ENCODE peak calls at places on chromosomes 11 and 22, in six cellular contexts. G, X, V, C, R and F are unnamed samples.
A peak's percentile ranks its signal among the peaks of the same experiment; 100 is the strongest.

GRCh38 chr11:1760351-1761109 is 3.2 kb downstream of the CTSD start:
- DNase-seq in G (no peak), X (no peak), V (peak; percentile 56), C (no peak), R (peak; percentile 89), F (no peak)

GRCh38 chr11:96706761-96707160 is 316.9 kb downstream of the JRKL start:
- DNase-seq in G (no peak), X (no peak), V (no peak), C (no peak), R (no peak), F (no peak)

GRCh38 chr22:37782340-37783168 is 25.2 kb upstream of the GCAT start:
- DNase-seq in G (no peak), X (no peak), V (no peak), C (no peak), R (no peak), F (no peak)

GRCh38 chr11:122453586-122453985 is 201.9 kb upstream of the UBASH3B start:
- DNase-seq in G (no peak), X (no peak), V (no peak), C (no peak), R (no peak), F (no peak)

GRCh38 chr11:18384157-18384641 is 10.2 kb upstream of the LDHA start:
- DNase-seq in G (peak; percentile 65), X (peak; percentile 81), V (peak; percentile 66), C (peak; percentile 87), R (peak; percentile 48), F (peak; percentile 38)

GRCh38 chr22:39997939-39998726 is 3.4 kb downstream of the FAM83F start:
- DNase-seq in G (no peak), X (peak; percentile 81), V (peak; percentile 91), C (peak; percentile 12), R (peak; percentile 35), F (no peak)

GRCh38 chr11:73350908-73351636 is 25.1 kb upstream of the RELT start:
- DNase-seq in G (no peak), X (no peak), V (peak; percentile 67), C (peak; percentile 90), R (peak; percentile 46), F (peak; percentile 57)

GRCh38 chr22:24011735-24012068 is 598 bp downstream of the CABIN1 start:
- DNase-seq in G (no peak), X (no peak), V (no peak), C (peak; percentile 28), R (no peak), F (no peak)

GRCh38 chr22:26066534-26066933 is 102.7 kb upstream of the SEZ6L start:
- DNase-seq in G (no peak), X (no peak), V (peak; percentile 40), C (no peak), R (no peak), F (no peak)

GRCh38 chr11:59802639-59803176 is 7.9 kb downstream of the MRPL16 start:
- DNase-seq in G (no peak), X (no peak), V (peak; percentile 41), C (peak; percentile 86), R (no peak), F (no peak)

GRCh38 chr11:114279778-114280532 is 16.2 kb upstream of the NNMT start:
- DNase-seq in G (no peak), X (no peak), V (no peak), C (peak; percentile 76), R (no peak), F (no peak)

GRCh38 chr11:67372993-67373915 is at the start of gene CLCF1:
- DNase-seq in G (no peak), X (peak; percentile 71), V (peak; percentile 53), C (peak; percentile 82), R (peak; percentile 69), F (peak; percentile 63)

GRCh38 chr22:47207846-47208554 is 445.6 kb downstream of the TBC1D22A start:
- DNase-seq in G (no peak), X (peak; percentile 10), V (peak; percentile 10), C (no peak), R (no peak), F (no peak)

GRCh38 chr11:19316434-19316833 is 75.7 kb upstream of the E2F8 start:
- DNase-seq in G (no peak), X (no peak), V (peak; percentile 30), C (no peak), R (peak; percentile 53), F (no peak)

GRCh38 chr11:125132071-125132470 is 20.6 kb upstream of the TMEM218 start:
- DNase-seq in G (no peak), X (no peak), V (no peak), C (no peak), R (no peak), F (no peak)

GRCh38 chr11:70901951-70902521 is 350.3 kb downstream of the SHANK2 start:
- DNase-seq in G (no peak), X (peak; percentile 40), V (peak; percentile 30), C (no peak), R (no peak), F (no peak)

GRCh38 chr11:75233688-75234295 is 6.8 kb upstream of the TPBGL start:
- DNase-seq in G (no peak), X (no peak), V (peak; percentile 46), C (peak; percentile 69), R (no peak), F (peak; percentile 16)

GRCh38 chr11:15826826-15827225 is 529.5 kb downstream of the SOX6 start:
- DNase-seq in G (no peak), X (no peak), V (peak; percentile 63), C (peak; percentile 35), R (peak; percentile 40), F (no peak)

GRCh38 chr22:44191036-44191454 is 10.3 kb downstream of the PARVG start:
- DNase-seq in G (no peak), X (no peak), V (no peak), C (peak; percentile 13), R (no peak), F (no peak)

GRCh38 chr11:20388096-20389055 is 860 bp downstream of the PRMT3 start:
- DNase-seq in G (no peak), X (no peak), V (no peak), C (peak; percentile 39), R (no peak), F (no peak)

GRCh38 chr22:49267996-49268395 is 559.7 kb downstream of the BRD1 start:
- DNase-seq in G (no peak), X (no peak), V (no peak), C (no peak), R (no peak), F (no peak)

GRCh38 chr11:69414773-69415187 is 66.7 kb upstream of the LINC01488 start:
- DNase-seq in G (no peak), X (no peak), V (no peak), C (no peak), R (no peak), F (no peak)

DNA sequence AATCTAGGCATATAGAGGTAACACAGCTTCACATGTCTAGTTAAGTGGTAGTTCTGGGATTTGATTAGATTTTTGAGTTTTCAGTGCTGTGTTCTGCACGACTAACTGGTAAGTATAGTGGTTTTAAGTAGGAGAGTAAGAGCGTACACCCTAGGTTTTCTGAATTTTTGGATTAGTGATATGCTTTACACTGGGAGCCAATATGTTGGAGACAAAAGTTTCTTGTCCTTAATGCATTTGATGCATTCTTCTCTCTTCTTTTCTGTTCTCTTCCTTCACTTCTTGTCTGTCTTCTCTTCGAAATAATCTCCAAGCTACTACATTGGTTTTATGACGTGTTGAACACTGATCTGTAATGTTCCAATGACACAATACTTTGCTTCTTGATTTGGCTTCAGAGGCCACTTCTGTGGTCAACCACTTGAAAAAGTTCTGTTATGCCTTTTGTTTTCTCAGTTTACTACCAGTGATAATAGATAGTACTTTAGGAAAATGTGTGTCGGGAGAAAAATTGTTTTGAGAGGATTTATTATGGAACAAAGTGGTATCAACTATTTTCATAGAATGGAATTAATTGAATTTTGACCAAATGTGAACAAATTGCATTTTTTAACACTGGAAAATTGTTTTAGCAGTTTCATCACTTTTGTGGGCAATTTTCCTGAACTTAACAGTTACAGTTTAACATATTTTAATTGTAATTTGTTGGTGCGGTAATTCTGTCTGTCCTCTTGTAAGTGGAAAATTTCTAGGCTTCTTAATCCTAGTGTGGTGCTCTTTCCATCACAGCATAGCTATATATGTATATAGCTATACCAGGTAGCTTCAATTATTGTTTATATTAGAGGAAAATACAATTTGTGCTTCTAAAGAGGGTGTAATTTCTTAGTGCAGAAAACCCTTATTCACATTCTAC is 2.6 kb downstream of the PDE3B start:
- DNase-seq in G (no peak), X (no peak), V (no peak), C (no peak), R (no peak), F (no peak)
- H3K4me3 ChIP-seq in G (no peak overlapping the region), X (no peak overlapping the region), V (no peak overlapping the region), C (peak overlapping the region; percentile 91), R (peak overlapping the region; percentile 91), F (no peak overlapping the region)

DNA sequence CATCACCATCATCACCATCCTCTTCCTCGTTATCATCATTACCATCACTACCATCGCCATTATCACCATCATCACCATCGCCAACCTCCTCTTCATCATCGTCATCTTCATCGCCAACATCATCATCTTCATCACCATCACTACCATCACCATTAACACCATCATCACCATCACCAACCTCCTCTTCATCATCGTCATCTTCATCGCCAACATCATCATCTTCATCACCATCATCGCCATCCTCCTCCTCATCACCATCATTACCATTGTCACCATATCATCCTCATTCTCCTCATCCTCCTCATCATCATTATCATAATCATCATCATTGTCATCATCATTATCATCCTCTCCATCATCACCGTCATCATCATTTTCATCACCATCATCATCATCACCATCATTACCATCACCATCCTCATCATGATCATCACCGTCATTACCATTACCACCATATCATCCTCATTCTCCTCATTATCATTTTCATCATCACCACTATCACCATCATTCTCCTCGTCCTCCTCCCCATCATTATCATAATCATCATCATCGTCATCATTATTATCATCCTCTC is 1498.7 kb downstream of the TBC1D22A start:
- DNase-seq in G (no peak), X (no peak), V (no peak), C (no peak), R (no peak), F (no peak)
- H3K4me3 ChIP-seq in G (no peak overlapping the region), X (no peak overlapping the region), V (no peak overlapping the region), C (no peak overlapping the region), R (no peak overlapping the region), F (no peak overlapping the region)

DNA sequence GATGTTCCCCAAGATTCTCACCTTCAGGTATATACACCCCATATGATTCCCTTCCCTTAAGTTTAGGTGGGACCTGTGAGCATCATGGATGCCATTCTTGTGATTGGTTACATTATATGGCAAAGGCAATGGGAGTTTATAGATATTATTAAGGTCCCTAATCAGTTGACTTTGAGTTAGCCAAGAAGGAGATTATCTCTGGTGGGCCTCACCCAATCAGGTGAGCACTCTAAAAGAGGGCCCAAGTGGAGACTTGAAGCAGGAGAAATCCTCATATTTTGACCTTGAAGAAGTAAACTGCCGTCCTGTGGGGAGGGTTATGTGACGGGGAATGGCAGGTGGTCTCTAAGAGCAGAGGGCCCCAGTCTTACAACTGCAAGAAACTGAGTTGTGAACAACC is 94.2 kb downstream of the HSD17B12 start:
- DNase-seq in G (no peak), X (no peak), V (no peak), C (no peak), R (no peak), F (no peak)
- H3K4me3 ChIP-seq in G (no peak overlapping the region), X (no peak overlapping the region), V (no peak overlapping the region), C (no peak overlapping the region), R (no peak overlapping the region), F (no peak overlapping the region)

DNA sequence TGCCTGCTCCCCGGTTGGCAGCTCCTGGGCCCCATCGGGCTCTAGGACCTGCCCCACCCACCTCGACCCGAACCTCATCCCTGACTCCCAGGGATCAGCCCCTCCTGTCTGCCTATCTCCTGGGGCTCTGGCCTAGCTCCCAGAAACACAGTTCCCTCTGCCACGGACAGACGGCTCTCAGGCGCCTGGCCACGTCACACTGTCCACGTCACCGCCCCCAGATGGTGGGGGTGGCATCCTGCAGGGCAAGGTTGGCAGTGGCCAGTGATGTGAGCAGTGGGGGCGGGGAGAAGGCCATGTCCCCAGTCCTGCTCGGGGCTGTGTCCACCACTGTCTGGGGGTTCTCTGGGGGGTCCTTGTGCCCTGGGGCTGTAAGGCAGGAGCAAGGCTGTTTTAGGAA is 29.2 kb downstream of the SYT7 start:
- DNase-seq in G (no peak), X (no peak), V (peak; percentile 26), C (no peak), R (peak; percentile 83), F (no peak)
- H3K4me3 ChIP-seq in G (no peak overlapping the region), X (no peak overlapping the region), V (no peak overlapping the region), C (no peak overlapping the region), R (peak overlapping the region; percentile 46), F (no peak overlapping the region)